ENCODE peak calls at places on chromosomes 4 and X, in four cellular contexts. D is GM23248, F is SK-N-SH, R is HCT116. X is an unnamed sample.
A peak's percentile ranks its signal among the peaks of the same experiment; 100 is the strongest.

GRCh38 chrX:80098038-80098437 is 83.5 kb downstream of the TBX22 start:
- DNase-seq in D (no peak), F (no peak), R (no peak), X (no peak)

GRCh38 chr4:28010543-28011235 is 1150.0 kb downstream of the STIM2 start:
- DNase-seq in D (peak; percentile 7), F (no peak), R (no peak), X (peak; percentile 4)

GRCh38 chr4:119099227-119099910 is 36.3 kb upstream of the MYOZ2 start:
- DNase-seq in D (peak; percentile 65), F (peak; percentile 27), R (no peak), X (peak; percentile 61)

GRCh38 chr4:175421506-175421905 is 390.6 kb downstream of the GPM6A start:
- DNase-seq in D (peak; percentile 73), F (no peak), R (no peak), X (peak; percentile 74)

GRCh38 chrX:85993539-85994197 is 53.7 kb downstream of the CHM start:
- DNase-seq in D (peak; percentile 52), F (no peak), R (no peak), X (no peak)

GRCh38 chr4:46648088-46648744 is 258.3 kb upstream of the GABRA2 start:
- DNase-seq in D (peak; percentile 13), F (peak; percentile 26), R (no peak), X (peak; percentile 34)

GRCh38 chrX:96424007-96424406 is 260.6 kb upstream of the DIAPH2 start:
- DNase-seq in D (peak; percentile 49), F (no peak), R (no peak), X (peak; percentile 53)

GRCh38 chr4:42816189-42816588 is 76.3 kb upstream of the GRXCR1 start:
- DNase-seq in D (no peak), F (no peak), R (no peak), X (no peak)

GRCh38 chrX:119885554-119886428 is 9.9 kb upstream of the AKAP14 start:
- DNase-seq in D (no peak), F (no peak), R (no peak), X (no peak)

GRCh38 chr4:183175631-183176232 is 76.7 kb downstream of the WWC2 start:
- DNase-seq in D (peak; percentile 49), F (no peak), R (no peak), X (peak; percentile 82)

GRCh38 chr4:96352051-96352517 is 512.2 kb downstream of the PDHA2 start:
- DNase-seq in D (no peak), F (peak; percentile 16), R (peak; percentile 34), X (peak; percentile 25)

GRCh38 chr4:58042176-58042575 is 932.0 kb upstream of the IGFBP7 start:
- DNase-seq in D (no peak), F (no peak), R (no peak), X (no peak)

GRCh38 chrX:16666541-16666940 is 16.6 kb downstream of the S100G start:
- DNase-seq in D (peak; percentile 53), F (no peak), R (no peak), X (no peak)

GRCh38 chr4:173025131-173025530 is 143.5 kb upstream of the GALNT7 start:
- DNase-seq in D (peak; percentile 77), F (peak; percentile 60), R (peak; percentile 76), X (peak; percentile 85)

GRCh38 chr4:244471-244870 is 60.8 kb downstream of the ZNF732 start:
- DNase-seq in D (peak; percentile 43), F (no peak), R (peak; percentile 12), X (peak; percentile 2)

GRCh38 chr4:74446896-74447295 is 2.0 kb downstream of the AREG start:
- DNase-seq in D (no peak), F (no peak), R (no peak), X (no peak)

GRCh38 chrX:29435396-29435795 is 780.0 kb upstream of the MAGEB2 start:
- DNase-seq in D (no peak), F (no peak), R (no peak), X (peak; percentile 36)

GRCh38 chr4:165711436-165711835 is 161.6 kb upstream of the TLL1 start:
- DNase-seq in D (no peak), F (no peak), R (no peak), X (no peak)

GRCh38 chrX:18410038-18410437 is 15.4 kb upstream of the CDKL5 start:
- DNase-seq in D (peak; percentile 55), F (peak; percentile 48), R (peak; percentile 21), X (peak; percentile 68)

GRCh38 chrX:70470850-70471289 is 26.2 kb downstream of the DLG3 start:
- DNase-seq in D (no peak), F (no peak), R (no peak), X (no peak)

GRCh38 chrX:46757052-46757451 is 1.9 kb downstream of the SLC9A7 start:
- DNase-seq in D (no peak), F (no peak), R (no peak), X (no peak)

DNA sequence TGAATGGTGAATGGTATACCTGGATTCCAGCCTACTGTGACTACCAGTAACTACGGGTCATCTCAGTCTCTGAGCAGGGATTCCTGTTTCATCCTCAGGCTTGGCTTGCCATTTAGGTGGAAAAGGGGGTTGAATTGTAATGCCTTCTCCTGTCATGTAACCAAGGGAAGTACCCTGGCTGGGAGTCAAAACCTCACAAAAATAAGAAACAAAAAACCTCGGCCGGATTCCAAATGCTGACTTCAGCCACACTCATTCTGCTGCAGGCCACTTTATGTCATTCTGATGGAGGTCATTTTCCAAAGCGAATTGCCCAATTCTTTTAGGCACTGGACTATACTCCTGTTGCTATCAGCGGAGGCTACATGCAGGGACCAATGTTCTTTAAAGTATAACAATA is 324.7 kb downstream of the LDB2 start:
- DNase-seq in D (peak; percentile 91), F (no peak), R (no peak), X (peak; percentile 78)
- H3K27ac ChIP-seq in D (peak overlapping the region; percentile 59), F (no peak overlapping the region), R (no peak overlapping the region), X (no peak overlapping the region)

GRCh38 chr4:6999172-7000086 is 43.7 kb upstream of the TADA2B start:
- DNase-seq in D (no peak), F (no peak), R (peak; percentile 78), X (no peak)
- H4K20me1 ChIP-seq in D (no peaks in the 10 kb centered on the region), F (no peaks in the 10 kb centered on the region), R (no peaks in the 10 kb centered on the region), X (no peaks in the 10 kb centered on the region)

DNA sequence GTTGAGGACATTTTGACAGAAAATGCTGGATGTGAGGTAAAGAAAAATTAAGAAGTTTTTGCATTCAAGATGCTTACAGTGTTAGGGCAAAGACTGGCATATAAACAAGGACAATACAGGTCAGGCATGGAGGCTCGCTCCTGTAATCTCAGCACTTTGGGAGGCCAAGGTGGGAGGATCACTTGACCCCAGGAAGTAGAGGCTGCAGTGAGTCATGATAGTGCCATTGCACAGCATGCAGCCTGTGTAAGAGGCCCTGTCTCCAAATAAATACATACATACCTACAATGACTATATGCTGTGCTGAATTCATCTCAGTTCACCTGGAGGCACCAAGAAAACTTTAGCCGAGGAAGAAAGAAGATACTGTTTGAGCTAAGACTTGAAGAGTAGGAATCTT is 2.3 kb downstream of the MAGT1 start:
- DNase-seq in D (no peak), F (no peak), R (no peak), X (no peak)
- H3K4me1 ChIP-seq in D (peaks cover 5% of the 10 kb centered on the region), F (no peaks in the 10 kb centered on the region), R (no peaks in the 10 kb centered on the region), X (no peaks in the 10 kb centered on the region)

GRCh38 chr4:79164961-79165610 is 160.8 kb downstream of the NAA11 start:
- DNase-seq in D (no peak), F (no peak), R (no peak), X (no peak)

GRCh38 chr4:79160962-79161361 is 164.9 kb downstream of the NAA11 start:
- DNase-seq in D (no peak), F (no peak), R (no peak), X (no peak)

GRCh38 chr4:79163981-79164490 is 161.8 kb downstream of the NAA11 start:
- DNase-seq in D (no peak), F (no peak), R (no peak), X (no peak)
- H3K27ac ChIP-seq in D (no peak overlapping the region), F (no peak overlapping the region), R (no peak overlapping the region), X (no peak overlapping the region)

GRCh38 chr4:26342328-26343040 is 21.7 kb downstream of the RBPJ start:
- DNase-seq in D (peak; percentile 91), F (no peak), R (peak; percentile 23), X (peak; percentile 89)
- H4K20me1 ChIP-seq in D (peaks cover 36% of the 10 kb centered on the region), F (peaks cover 44% of the 10 kb centered on the region), R (peaks cover 15% of the 10 kb centered on the region), X (no peaks in the 10 kb centered on the region)

DNA sequence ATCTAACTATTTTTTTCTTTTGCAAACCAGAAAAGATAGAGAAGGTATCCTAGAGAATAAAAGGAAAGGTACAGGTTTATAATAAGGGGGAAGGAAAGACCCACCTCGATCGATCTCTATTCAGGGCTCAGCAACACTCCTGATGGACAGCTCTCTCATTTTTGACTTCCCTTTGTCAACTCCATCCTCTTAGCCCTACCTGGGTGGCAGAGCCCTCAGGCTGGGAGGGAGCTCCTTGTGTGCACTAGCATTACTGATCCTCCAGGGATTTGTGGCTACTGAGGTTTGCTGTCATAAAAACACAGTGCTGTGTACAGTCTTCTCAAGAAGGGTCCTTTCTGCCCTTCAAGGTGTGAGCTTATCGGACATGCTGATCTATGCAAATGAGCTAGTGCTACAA is 111.0 kb downstream of the MID1 start:
- DNase-seq in D (no peak), F (no peak), R (no peak), X (no peak)
- H3K4me1 ChIP-seq in D (peaks cover 17% of the 10 kb centered on the region), F (no peaks in the 10 kb centered on the region), R (peaks cover 30% of the 10 kb centered on the region), X (no peaks in the 10 kb centered on the region)

DNA sequence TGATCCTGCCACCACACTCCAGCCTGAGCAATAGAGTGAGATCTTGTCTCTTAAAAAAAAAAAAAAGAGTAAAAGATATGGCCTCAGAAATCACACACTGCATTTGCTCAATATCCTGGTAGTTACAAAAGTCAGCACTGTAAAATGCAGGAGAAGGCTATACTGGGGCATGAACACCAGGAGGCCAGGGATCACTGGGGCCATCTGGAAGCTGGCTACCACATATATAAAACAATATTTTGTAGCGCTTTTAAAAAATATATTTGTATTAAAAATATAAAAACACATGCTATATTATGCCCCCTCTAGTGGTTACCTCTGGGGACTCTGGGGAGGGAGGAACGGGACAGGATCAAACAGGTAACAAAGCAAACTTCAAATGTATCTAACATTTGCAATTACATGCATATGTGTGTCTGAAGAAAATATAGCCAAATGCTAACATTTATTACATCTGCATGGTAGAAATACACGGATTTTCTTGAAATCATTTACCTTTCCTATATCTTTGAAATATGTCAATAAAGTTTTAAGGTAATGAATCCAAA is 4.0 kb downstream of the C4orf46 start:
- DNase-seq in D (peak; percentile 66), F (peak; percentile 74), R (no peak), X (no peak)
- H3K27ac ChIP-seq in D (no peak overlapping the region), F (no peak overlapping the region), R (no peak overlapping the region), X (no peak overlapping the region)

GRCh38 chr4:139457318-139457717 is 3.4 kb downstream of the RAB33B start:
- DNase-seq in D (peak; percentile 22), F (no peak), R (no peak), X (no peak)

GRCh38 chr4:139454111-139454600 is at the start of gene RAB33B:
- DNase-seq in D (peak; percentile 96), F (no peak), R (no peak), X (peak; percentile 89)

GRCh38 chr4:139454646-139455045 is 725 bp downstream of the RAB33B start:
- DNase-seq in D (peak; percentile 43), F (no peak), R (no peak), X (no peak)

GRCh38 chr4:139453371-139454110 is 380 bp upstream of the RAB33B start:
- DNase-seq in D (peak; percentile 99), F (peak; percentile 95), R (peak; percentile 94), X (peak; percentile 98)

GRCh38 chr4:139455187-139455586 is 1.3 kb downstream of the RAB33B start:
- DNase-seq in D (no peak), F (no peak), R (no peak), X (no peak)
- H4K20me1 ChIP-seq in D (no peaks in the 10 kb centered on the region), F (peaks cover 38% of the 10 kb centered on the region), R (no peaks in the 10 kb centered on the region), X (no peaks in the 10 kb centered on the region)

GRCh38 chr4:147969573-147969972 is 237.7 kb downstream of the ARHGAP10 start:
- DNase-seq in D (no peak), F (peak; percentile 11), R (no peak), X (no peak)
- H3K4me1 ChIP-seq in D (no peaks in the 10 kb centered on the region), F (no peaks in the 10 kb centered on the region), R (no peaks in the 10 kb centered on the region), X (no peaks in the 10 kb centered on the region)